ENCODE peak calls at places on chromosomes 2 and 18, in six cellular contexts. One of them, this sample, is unnamed.

GRCh38 chr2:207423886-207424285 is 105.9 kb upstream of the CREB1 start:
- DNase-seq in H54: peak
- DNase-seq in psoas muscle: no peak
- DNase-seq in NT2/D1: no peak
- DNase-seq in heart left ventricle: no peak
- DNase-seq in NB4: peak
- DNase-seq in this sample: no peak

GRCh38 chr2:132715986-132716385 is 46.0 kb upstream of the LYPD1 start:
- DNase-seq in H54: no peak
- DNase-seq in psoas muscle: no peak
- DNase-seq in NT2/D1: no peak
- DNase-seq in heart left ventricle: no peak
- DNase-seq in NB4: no peak
- DNase-seq in this sample: no peak

GRCh38 chr2:1647417-1648240 is 96.7 kb downstream of the PXDN start:
- DNase-seq in H54: no peak
- DNase-seq in psoas muscle: no peak
- DNase-seq in NT2/D1: no peak
- DNase-seq in heart left ventricle: no peak
- DNase-seq in NB4: no peak
- DNase-seq in this sample: no peak

GRCh38 chr2:121099329-121100318 is 185.4 kb downstream of the TFCP2L1 start:
- DNase-seq in H54: no peak
- DNase-seq in psoas muscle: no peak
- DNase-seq in NT2/D1: no peak
- DNase-seq in heart left ventricle: peak
- DNase-seq in NB4: no peak
- DNase-seq in this sample: no peak

GRCh38 chr2:161122772-161123530 is 37.3 kb upstream of the TANK start:
- DNase-seq in H54: peak
- DNase-seq in psoas muscle: no peak
- DNase-seq in NT2/D1: peak
- DNase-seq in heart left ventricle: peak
- DNase-seq in NB4: peak
- DNase-seq in this sample: no peak

GRCh38 chr18:68417166-68417776 is 297.6 kb downstream of the TMX3 start:
- DNase-seq in H54: no peak
- DNase-seq in psoas muscle: no peak
- DNase-seq in NT2/D1: no peak
- DNase-seq in heart left ventricle: no peak
- DNase-seq in NB4: no peak
- DNase-seq in this sample: no peak

GRCh38 chr2:111927723-111928122 is 29.3 kb downstream of the MERTK start:
- DNase-seq in H54: no peak
- DNase-seq in psoas muscle: no peak
- DNase-seq in NT2/D1: no peak
- DNase-seq in heart left ventricle: no peak
- DNase-seq in NB4: no peak
- DNase-seq in this sample: no peak

GRCh38 chr2:72263781-72264060 is 116.1 kb upstream of the CYP26B1 start:
- DNase-seq in H54: no peak
- DNase-seq in psoas muscle: no peak
- DNase-seq in NT2/D1: no peak
- DNase-seq in heart left ventricle: no peak
- DNase-seq in NB4: no peak
- DNase-seq in this sample: no peak